ENCODE peak calls at places on chromosome 13, in five cellular contexts. Z is IMR-90, F is ascending aorta, O is cardiac fibroblast, T is colonic mucosa. N is an unnamed sample.

GRCh38 chr13:30855569-30855968 is 50.5 kb upstream of the MEDAG start:
- DNase-seq in Z (no peak), F (no peak), O (no peak), T (no peak), N (no peak)

GRCh38 chr13:61029064-61029463 is 386.6 kb downstream of the PCDH20 start:
- DNase-seq in Z (no peak), F (no peak), O (no peak), T (no peak), N (no peak)

GRCh38 chr13:93262729-93263128 is 36.1 kb downstream of the GPC6 start:
- DNase-seq in Z (peak; percentile 85), F (no peak), O (no peak), T (no peak), N (no peak)

GRCh38 chr13:94712812-94713555 is 639 bp upstream of the SOX21 start:
- DNase-seq in Z (peak; percentile 46), F (no peak), O (peak; percentile 74), T (no peak), N (no peak)

GRCh38 chr13:44934724-44935123 is 54.5 kb downstream of the NUFIP1 start:
- DNase-seq in Z (peak; percentile 67), F (no peak), O (peak; percentile 64), T (no peak), N (no peak)

GRCh38 chr13:95002968-95003813 is 290.8 kb upstream of the SOX21 start:
- DNase-seq in Z (no peak), F (no peak), O (no peak), T (no peak), N (no peak)

GRCh38 chr13:81326913-81327312 is 986.0 kb upstream of the SPRY2 start:
- DNase-seq in Z (no peak), F (no peak), O (no peak), T (no peak), N (peak; percentile 47)

GRCh38 chr13:30388401-30389283 is 33.7 kb upstream of the UBE2L5 start:
- DNase-seq in Z (peak; percentile 89), F (no peak), O (peak; percentile 56), T (no peak), N (no peak)

GRCh38 chr13:36082806-36083205 is 48.4 kb downstream of the DCLK1 start:
- DNase-seq in Z (no peak), F (no peak), O (no peak), T (no peak), N (no peak)

GRCh38 chr13:39410089-39410901 is 192.7 kb downstream of the LHFPL6 start:
- DNase-seq in Z (peak; percentile 60), F (no peak), O (peak; percentile 90), T (no peak), N (no peak)

GRCh38 chr13:109361562-109361961 is 424.8 kb downstream of the IRS2 start:
- DNase-seq in Z (no peak), F (no peak), O (no peak), T (no peak), N (no peak)

GRCh38 chr13:114339779-114340534 is 25.7 kb downstream of the CHAMP1 start:
- DNase-seq in Z (peak; percentile 30), F (no peak), O (peak; percentile 56), T (peak; percentile 34), N (no peak)

GRCh38 chr13:24181991-24182702 is 21.6 kb downstream of the SPATA13 start:
- DNase-seq in Z (no peak), F (no peak), O (no peak), T (peak; percentile 39), N (no peak)

GRCh38 chr13:51118809-51119431 is 7.8 kb upstream of the C13orf42 start:
- DNase-seq in Z (no peak), F (no peak), O (no peak), T (no peak), N (no peak)

GRCh38 chr13:113186061-113186900 is 22.2 kb downstream of the PCID2 start:
- DNase-seq in Z (no peak), F (no peak), O (no peak), T (no peak), N (no peak)
- H3K4me3 ChIP-seq in Z (no peak overlapping the region), F (no peak overlapping the region), O (no peak overlapping the region), T (no peak overlapping the region), N (no peak overlapping the region)

DNA sequence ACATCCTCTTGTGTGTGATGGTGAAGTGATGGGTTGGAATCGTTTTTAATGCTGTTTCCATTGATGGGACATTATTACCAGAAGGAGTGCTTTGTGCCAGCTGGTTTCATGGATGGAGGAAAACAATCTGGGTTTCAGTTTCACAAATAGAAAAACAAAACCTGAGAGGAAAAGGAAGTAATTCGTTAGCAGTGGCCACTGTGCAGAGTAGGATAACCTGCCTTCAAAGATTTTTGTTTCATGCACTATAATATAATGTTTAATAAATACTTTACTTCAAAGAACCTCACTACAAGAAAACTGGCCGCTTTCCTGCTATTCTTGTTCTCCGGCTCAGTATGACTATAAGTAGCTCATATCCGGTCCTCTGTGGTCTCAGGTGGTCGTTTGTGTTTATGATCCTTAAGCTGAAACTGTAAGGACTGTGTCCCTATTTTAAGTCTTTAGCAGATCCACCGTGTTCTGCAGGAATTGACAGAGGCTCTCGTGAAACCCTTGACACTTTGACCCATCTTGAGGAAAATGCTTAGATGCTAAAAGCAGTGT is 104.7 kb downstream of the GGACT start:
- DNase-seq in Z (no peak), F (no peak), O (no peak), T (no peak), N (no peak)
- TF ChIP-seq CTCF in Z (no peak), F (no peak), O (no peak), T (no peak), N (no peak)

GRCh38 chr13:74066937-74067336 is 67.3 kb downstream of the KLF12 start:
- DNase-seq in Z (peak; percentile 25), F (no peak), O (peak; percentile 20), T (no peak), N (no peak)

GRCh38 chr13:74062933-74063332 is 71.3 kb downstream of the KLF12 start:
- DNase-seq in Z (peak; percentile 74), F (peak; percentile 21), O (peak; percentile 74), T (peak; percentile 24), N (no peak)

GRCh38 chr13:74063533-74064100 is 70.6 kb downstream of the KLF12 start:
- DNase-seq in Z (no peak), F (no peak), O (no peak), T (no peak), N (no peak)

GRCh38 chr13:74064805-74065204 is 69.4 kb downstream of the KLF12 start:
- DNase-seq in Z (peak; percentile 82), F (no peak), O (no peak), T (no peak), N (no peak)

GRCh38 chr13:74061939-74062595 is 72.1 kb downstream of the KLF12 start:
- DNase-seq in Z (peak; percentile 47), F (no peak), O (peak; percentile 77), T (no peak), N (no peak)
- H3K4me3 ChIP-seq in Z (no peak overlapping the region), F (peak overlapping the region; percentile 38), O (no peak overlapping the region), T (no peak overlapping the region), N (no peak overlapping the region)

GRCh38 chr13:101941095-101941777 is 460.6 kb downstream of the FGF14 start:
- DNase-seq in Z (peak; percentile 2), F (no peak), O (peak; percentile 3), T (no peak), N (no peak)
- TF ChIP-seq CTCF in Z (peak; percentile 19), F (no peak), O (peak; percentile 37), T (no peak), N (no peak)

DNA sequence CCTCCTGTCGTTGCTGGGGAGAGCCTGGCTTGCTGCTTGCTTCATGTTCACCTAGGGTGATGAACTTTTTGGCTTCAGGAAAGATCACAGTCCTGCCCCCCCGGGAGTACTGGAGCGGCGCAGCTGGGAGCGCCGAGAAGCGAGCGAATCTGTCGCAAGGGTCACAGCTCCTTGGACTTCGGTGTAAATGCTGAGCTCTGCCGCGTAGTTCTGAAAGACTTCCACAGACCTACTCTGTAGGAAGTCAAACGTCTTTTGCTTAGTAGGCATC is 2.7 kb downstream of the ING1 start:
- DNase-seq in Z (no peak), F (no peak), O (peak; percentile 36), T (peak; percentile 55), N (no peak)
- H3K4me3 ChIP-seq in Z (peak overlapping the region; percentile 90), F (peak overlapping the region; percentile 75), O (peak overlapping the region; percentile 96), T (peak overlapping the region; percentile 81), N (peak overlapping the region; percentile 90)

GRCh38 chr13:111048387-111048786 is 66.7 kb upstream of the ARHGEF7 start:
- DNase-seq in Z (no peak), F (no peak), O (no peak), T (no peak), N (no peak)
- TF ChIP-seq CTCF in Z (no peak), F (no peak), O (no peak), T (no peak), N (no peak)

DNA sequence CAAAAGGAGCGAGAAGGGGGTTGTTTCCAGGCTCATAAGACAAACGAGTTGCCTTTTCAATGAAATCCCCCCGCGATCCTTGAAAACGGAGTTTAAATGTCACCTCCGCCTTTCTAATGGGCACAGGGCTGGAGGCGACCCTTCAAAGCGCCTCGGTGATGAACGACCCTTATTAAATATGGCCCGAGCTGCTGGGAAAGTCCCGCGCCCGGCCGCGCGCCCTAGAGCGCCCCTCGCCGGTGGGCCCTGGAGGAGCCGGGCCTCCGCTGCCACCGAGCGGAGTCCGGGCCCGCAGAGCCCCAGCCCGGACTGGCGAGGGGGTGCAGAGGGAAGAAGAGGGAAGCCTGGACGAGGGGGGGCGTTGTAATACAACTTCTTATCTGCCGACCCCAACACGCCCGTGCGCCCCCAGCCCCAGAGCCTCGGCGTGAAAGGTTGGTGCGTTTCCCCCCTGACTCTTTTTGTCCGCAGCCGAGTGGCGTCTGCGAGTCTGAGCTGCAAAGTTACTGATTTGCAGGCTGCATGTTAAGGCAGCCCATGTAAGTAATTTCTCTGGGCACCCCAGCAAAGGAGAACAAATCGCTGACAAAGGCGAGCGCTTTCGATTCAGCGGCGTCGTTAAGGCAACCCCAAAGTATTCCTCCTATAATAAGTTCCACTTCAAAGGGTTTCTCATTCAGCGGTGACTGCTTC is 11.9 kb downstream of the ZIC5 start:
- DNase-seq in Z (no peak), F (no peak), O (no peak), T (no peak), N (no peak)
- H3K4me3 ChIP-seq in Z (no peak overlapping the region), F (peak overlapping the region; percentile 17), O (no peak overlapping the region), T (no peak overlapping the region), N (no peak overlapping the region)

DNA sequence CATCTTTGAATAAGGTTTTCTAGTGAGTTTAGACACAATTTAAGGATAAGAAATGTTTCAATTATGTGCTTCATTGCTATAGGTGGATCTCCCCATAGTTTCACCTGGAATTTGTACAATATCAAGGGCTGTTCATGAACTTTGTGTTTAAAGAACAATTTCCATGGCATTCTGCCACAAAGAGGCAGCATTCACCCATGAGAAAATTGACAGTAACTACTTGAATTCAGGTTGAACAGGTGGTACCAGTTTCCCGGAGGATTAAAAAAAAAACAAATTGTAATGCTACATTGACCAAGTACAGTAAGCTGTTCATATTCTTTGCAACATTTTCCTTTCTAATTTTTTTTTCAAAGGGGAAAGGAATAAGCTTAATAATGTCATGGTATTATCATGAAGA is 9.1 kb downstream of the SLITRK5 start:
- DNase-seq in Z (no peak), F (no peak), O (no peak), T (no peak), N (peak; percentile 59)
- TF ChIP-seq CTCF in Z (no peak), F (no peak), O (no peak), T (no peak), N (peak; percentile 45)

N was measured in LNCaP clone FGC.